ENCODE peak calls at places on chromosomes 7 and 10, in nine cellular contexts. W, T, F, N, D, I, A, E and H are unnamed samples.

GRCh38 chr10:111207525-111207924 is 130.7 kb downstream of the ADRA2A start:
- DNase-seq in F (no peak), I (no peak), E (no peak), A (no peak), W (peak; percentile 71), N (peak; percentile 33), D (no peak), T (no peak), H (no peak)

GRCh38 chr10:11685787-11686218 is 56.4 kb upstream of the ECHDC3 start:
- DNase-seq in E (no peak), I (no peak), F (no peak), W (peak; percentile 92), T (peak; percentile 78), A (peak; percentile 84), N (peak; percentile 91), D (no peak), H (peak; percentile 46)

GRCh38 chr7:122212754-122213153 is 68.7 kb upstream of the AASS start:
- DNase-seq in I (no peak), W (no peak), D (no peak), T (no peak), E (no peak), F (no peak), A (no peak), N (no peak), H (no peak)

GRCh38 chr10:484925-485661 is 204.4 kb downstream of the DIP2C start:
- DNase-seq in T (no peak), A (no peak), W (peak; percentile 20), E (no peak), F (no peak), N (peak; percentile 74), D (no peak), I (no peak), H (no peak)

GRCh38 chr10:1070939-1071338 is 14.8 kb downstream of the WDR37 start:
- DNase-seq in F (no peak), D (no peak), T (no peak), E (no peak), N (no peak), W (no peak), A (no peak), I (no peak), H (no peak)

GRCh38 chr7:30708983-30709382 is 26.7 kb upstream of the CRHR2 start:
- DNase-seq in T (no peak), F (no peak), A (no peak), E (no peak), I (no peak), D (peak; percentile 4), W (no peak), N (no peak), H (no peak)

GRCh38 chr7:147311332-147311731 is 1194.7 kb downstream of the CNTNAP2 start:
- DNase-seq in E (no peak), D (no peak), F (no peak), I (no peak), N (no peak), A (no peak), T (no peak), W (no peak), H (no peak)

GRCh38 chr7:12623885-12624498 is 53.5 kb downstream of the SCIN start:
- DNase-seq in A (no peak), N (peak; percentile 27), I (peak; percentile 21), W (no peak), D (no peak), T (peak; percentile 13), F (no peak), E (no peak), H (no peak)

GRCh38 chr10:130762481-130762880 is 549.0 kb downstream of the TCERG1L start:
- DNase-seq in D (no peak), I (no peak), A (no peak), F (no peak), W (no peak), N (no peak), T (no peak), E (no peak), H (no peak)

GRCh38 chr10:88523739-88524400 is 59.2 kb downstream of the RNLS start:
- DNase-seq in D (no peak), A (no peak), E (no peak), I (no peak), W (no peak), T (no peak), N (no peak), F (no peak), H (no peak)

GRCh38 chr10:101834341-101834740 is 9.3 kb downstream of the KCNIP2 start:
- DNase-seq in T (no peak), W (no peak), I (no peak), E (no peak), D (no peak), F (no peak), N (no peak), A (peak; percentile 85), H (no peak)

GRCh38 chr10:132939378-132939955 is 2.9 kb downstream of the CFAP46 start:
- DNase-seq in E (no peak), T (no peak), A (peak; percentile 37), F (no peak), N (no peak), D (no peak), W (no peak), I (no peak), H (no peak)